ENCODE peak calls at places on chromosomes 11 and 22, in five cellular contexts. One of them, this sample, is unnamed. For H3K4me1, the result is how much of the 10 kb centered on the place peaks cover.

GRCh38 chr11:110355011-110355744 is 58.8 kb upstream of the RDX start:
- DNase-seq in A549: no peak
- DNase-seq in stomach: no peak
- DNase-seq in tibial nerve: no peak
- DNase-seq in ovary: no peak
- DNase-seq in this sample: no peak

GRCh38 chr11:18594999-18595749 is 4.4 kb upstream of the MISFA start:
- DNase-seq in A549: no peak
- DNase-seq in stomach: no peak
- DNase-seq in tibial nerve: no peak
- DNase-seq in ovary: no peak
- DNase-seq in this sample: no peak

GRCh38 chr11:56659755-56660154 is 3.7 kb upstream of the OR5AR1 start:
- DNase-seq in A549: no peak
- DNase-seq in stomach: no peak
- DNase-seq in tibial nerve: no peak
- DNase-seq in ovary: no peak
- DNase-seq in this sample: no peak

GRCh38 chr11:12802418-12803085 is 128.3 kb downstream of the TEAD1 start:
- DNase-seq in A549: peak
- DNase-seq in stomach: peak
- DNase-seq in tibial nerve: no peak
- DNase-seq in ovary: peak
- DNase-seq in this sample: no peak

GRCh38 chr11:119222308-119222707 is 16.2 kb downstream of the CBL start:
- DNase-seq in A549: no peak
- DNase-seq in stomach: no peak
- DNase-seq in tibial nerve: no peak
- DNase-seq in ovary: no peak
- DNase-seq in this sample: no peak

GRCh38 chr11:77410076-77410827 is 63.6 kb downstream of the PAK1 start:
- DNase-seq in A549: no peak
- DNase-seq in stomach: no peak
- DNase-seq in tibial nerve: no peak
- DNase-seq in ovary: no peak
- DNase-seq in this sample: no peak

GRCh38 chr22:46577361-46578249 is 40.2 kb upstream of the CELSR1 start:
- DNase-seq in A549: no peak
- DNase-seq in stomach: no peak
- DNase-seq in tibial nerve: no peak
- DNase-seq in ovary: no peak
- DNase-seq in this sample: peak

GRCh38 chr11:119660166-119660720 is 68.8 kb downstream of the NECTIN1 start:
- DNase-seq in A549: no peak
- DNase-seq in stomach: no peak
- DNase-seq in tibial nerve: no peak
- DNase-seq in ovary: no peak
- DNase-seq in this sample: no peak

GRCh38 chr22:42364641-42365336 is 67.4 kb downstream of the NFAM1 start:
- DNase-seq in A549: no peak
- DNase-seq in stomach: no peak
- DNase-seq in tibial nerve: peak
- DNase-seq in ovary: peak
- DNase-seq in this sample: no peak

GRCh38 chr11:11816511-11817319 is 25.1 kb upstream of the USP47 start:
- DNase-seq in A549: no peak
- DNase-seq in stomach: no peak
- DNase-seq in tibial nerve: no peak
- DNase-seq in ovary: no peak
- DNase-seq in this sample: no peak

GRCh38 chr11:30016588-30017363 is at the start of gene KCNA4:
- DNase-seq in A549: peak
- DNase-seq in stomach: no peak
- DNase-seq in tibial nerve: no peak
- DNase-seq in ovary: no peak
- DNase-seq in this sample: peak

GRCh38 chr22:30045901-30046715 is 34.2 kb upstream of the HORMAD2 start:
- DNase-seq in A549: no peak
- DNase-seq in stomach: no peak
- DNase-seq in tibial nerve: no peak
- DNase-seq in ovary: no peak
- DNase-seq in this sample: no peak
- TF ChIP-seq EP300 in A549: no peak
- TF ChIP-seq EP300 in stomach: no peak
- TF ChIP-seq EP300 in tibial nerve: no peak
- TF ChIP-seq EP300 in ovary: no peak
- TF ChIP-seq EP300 in this sample: no peak

GRCh38 chr11:75163917-75164316 is 13.0 kb downstream of the SLCO2B1 start:
- DNase-seq in A549: no peak
- DNase-seq in stomach: no peak
- DNase-seq in tibial nerve: no peak
- DNase-seq in ovary: no peak
- DNase-seq in this sample: no peak
- TF ChIP-seq POLR2A in A549: no peak
- TF ChIP-seq POLR2A in stomach: no peak
- TF ChIP-seq POLR2A in tibial nerve: no peak
- TF ChIP-seq POLR2A in ovary: no peak
- TF ChIP-seq POLR2A in this sample: no peak

GRCh38 chr11:118080296-118080695 is 3.4 kb downstream of the TMPRSS4 start:
- DNase-seq in A549: no peak
- DNase-seq in stomach: no peak
- DNase-seq in tibial nerve: no peak
- DNase-seq in ovary: no peak
- DNase-seq in this sample: no peak
- H3K4me1 ChIP-seq in A549: under half
- H3K4me1 ChIP-seq in stomach: under half
- H3K4me1 ChIP-seq in tibial nerve: under half
- H3K4me1 ChIP-seq in ovary: under half
- H3K4me1 ChIP-seq in this sample: under half

GRCh38 chr22:31104869-31105268 is 2.5 kb downstream of the SELENOM start:
- DNase-seq in A549: no peak
- DNase-seq in stomach: no peak
- DNase-seq in tibial nerve: no peak
- DNase-seq in ovary: peak
- DNase-seq in this sample: peak

GRCh38 chr22:31103899-31104694 is 3.3 kb downstream of the SELENOM start:
- DNase-seq in A549: no peak
- DNase-seq in stomach: no peak
- DNase-seq in tibial nerve: no peak
- DNase-seq in ovary: peak
- DNase-seq in this sample: peak

GRCh38 chr22:31100762-31101525 is 6.4 kb downstream of the SELENOM start:
- DNase-seq in A549: no peak
- DNase-seq in stomach: no peak
- DNase-seq in tibial nerve: no peak
- DNase-seq in ovary: no peak
- DNase-seq in this sample: no peak

GRCh38 chr22:31103111-31103510 is 4.3 kb downstream of the SELENOM start:
- DNase-seq in A549: no peak
- DNase-seq in stomach: no peak
- DNase-seq in tibial nerve: no peak
- DNase-seq in ovary: no peak
- DNase-seq in this sample: no peak

DNA sequence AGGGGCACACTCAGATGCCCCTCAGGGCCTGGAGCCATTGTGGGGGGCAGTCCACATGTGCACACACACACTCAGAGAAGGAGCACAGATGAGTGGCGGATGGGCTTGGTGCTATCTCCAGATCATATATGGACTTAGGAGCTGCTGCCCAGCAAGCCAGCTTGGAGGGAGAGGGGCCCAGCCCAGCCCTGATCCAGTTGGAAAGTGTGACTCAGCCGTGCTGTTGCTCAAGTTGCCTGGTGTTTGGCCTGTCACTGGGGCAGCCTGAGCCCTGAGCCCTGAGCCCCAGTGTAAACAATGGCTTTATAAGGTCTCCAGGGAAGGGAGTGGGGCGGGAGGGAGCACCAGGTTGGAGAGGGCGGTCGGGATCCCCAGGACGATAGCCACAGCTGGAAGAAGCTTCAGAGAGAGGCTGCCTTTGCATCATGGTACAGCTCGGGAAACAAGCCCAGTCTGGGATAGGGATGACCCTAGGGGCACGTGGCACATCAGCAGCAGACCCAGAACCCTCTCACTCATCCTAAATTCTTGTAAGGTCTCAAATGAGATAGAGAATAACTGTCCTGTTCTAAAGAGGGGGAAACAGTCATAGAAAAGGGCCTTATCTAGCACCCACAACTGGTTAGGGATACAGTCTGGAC is 4.8 kb downstream of the SELENOM start:
- DNase-seq in A549: no peak
- DNase-seq in stomach: peak
- DNase-seq in tibial nerve: peak
- DNase-seq in ovary: peak
- DNase-seq in this sample: peak
- TF ChIP-seq EP300 in A549: no peak
- TF ChIP-seq EP300 in stomach: peak
- TF ChIP-seq EP300 in tibial nerve: peak
- TF ChIP-seq EP300 in ovary: no peak
- TF ChIP-seq EP300 in this sample: no peak

DNA sequence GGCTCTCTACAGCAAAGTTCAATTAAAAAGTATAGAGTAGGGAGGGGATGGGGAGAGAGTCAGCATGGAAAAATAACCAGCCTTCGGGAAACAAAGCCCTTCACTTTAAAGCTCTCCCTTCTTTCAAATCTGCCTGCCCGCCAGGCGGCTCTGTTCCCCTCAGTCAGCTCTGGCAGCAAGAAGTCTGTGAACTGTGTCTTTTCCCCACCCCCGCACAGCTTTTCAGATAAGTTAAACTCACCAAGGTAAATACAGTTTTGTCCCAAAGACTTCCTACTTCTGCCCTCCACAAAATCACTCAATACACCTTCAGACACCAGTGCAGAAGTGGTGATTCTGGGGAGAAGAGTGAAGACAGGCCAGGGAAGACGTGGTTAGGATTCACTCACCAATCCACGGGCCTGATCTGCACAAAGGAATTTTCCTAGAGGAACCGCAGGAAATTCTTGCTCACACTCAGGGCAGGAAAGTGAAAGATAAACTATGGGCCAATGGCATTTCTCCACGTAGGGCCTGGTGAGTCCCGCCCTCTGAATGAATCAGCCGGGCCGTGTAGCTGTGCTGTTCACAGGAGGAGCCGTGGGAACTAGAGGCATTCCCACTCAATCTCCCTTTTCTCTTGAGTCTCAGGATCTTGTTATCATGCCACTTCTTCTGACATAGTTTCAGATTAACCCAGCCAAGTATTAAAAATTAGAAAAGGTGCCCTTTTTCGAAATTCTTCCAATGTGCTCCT is at the start of gene TRIM5:
- DNase-seq in A549: peak
- DNase-seq in stomach: peak
- DNase-seq in tibial nerve: peak
- DNase-seq in ovary: peak
- DNase-seq in this sample: no peak
- TF ChIP-seq POLR2A in A549: peak
- TF ChIP-seq POLR2A in stomach: no peak
- TF ChIP-seq POLR2A in tibial nerve: peak
- TF ChIP-seq POLR2A in ovary: peak
- TF ChIP-seq POLR2A in this sample: no peak